ENCODE peak calls at places on chromosome 17, in four cellular contexts. Z is uterus, Y is A673, H is breast epithelium. K is an unnamed sample.

GRCh38 chr17:77796201-77796860 is 162.2 kb upstream of the TNRC6C start:
- DNase-seq in Y (no peak), Z (no peak), H (peak), K (no peak)

GRCh38 chr17:8954339-8954738 is 11.2 kb downstream of the PIK3R5 start:
- DNase-seq in Z (peak), H (no peak), Y (peak), K (no peak)

GRCh38 chr17:39261286-39261685 is 35.5 kb upstream of the STAC2 start:
- DNase-seq in Z (no peak), H (no peak), Y (peak), K (no peak)

GRCh38 chr17:7313890-7314718 is 1.1 kb downstream of the GPS2 start:
- DNase-seq in H (no peak), Z (no peak), Y (no peak), K (no peak)

GRCh38 chr17:74923538-74924249 is 379 bp upstream of the OTOP2 start:
- DNase-seq in H (peak), Y (peak), Z (peak), K (no peak)

GRCh38 chr17:75067856-75068255 is 19.9 kb upstream of the SLC16A5 start:
- DNase-seq in Y (no peak), H (no peak), Z (no peak), K (no peak)

GRCh38 chr17:8557176-8557806 is 73.2 kb downstream of the MYH10 start:
- DNase-seq in Z (no peak), H (no peak), Y (no peak), K (no peak)

GRCh38 chr17:78001182-78001581 is 42.7 kb downstream of the TNRC6C start:
- DNase-seq in H (no peak), Z (no peak), Y (no peak), K (no peak)

GRCh38 chr17:48278755-48279491 is 151.1 kb downstream of the SKAP1 start:
- DNase-seq in Y (no peak), H (no peak), Z (no peak), K (no peak)

GRCh38 chr17:78268960-78269892 is 37.8 kb downstream of the TMEM235 start:
- DNase-seq in H (no peak), Y (no peak), Z (no peak), K (no peak)

GRCh38 chr17:82153745-82154375 is 55.8 kb upstream of the FASN start:
- DNase-seq in Y (peak), H (peak), Z (peak), K (peak)

GRCh38 chr17:59870482-59870881 is 22.3 kb downstream of the TUBD1 start:
- DNase-seq in Y (no peak), Z (no peak), H (no peak), K (no peak)

GRCh38 chr17:71224824-71225575 is 895.8 kb upstream of the SOX9 start:
- DNase-seq in Z (no peak), H (no peak), Y (no peak), K (no peak)

GRCh38 chr17:71392715-71393567 is 727.9 kb upstream of the SOX9 start:
- DNase-seq in Y (no peak), Z (no peak), H (no peak), K (no peak)

GRCh38 chr17:41002814-41003213 is 3.1 kb upstream of the KRTAP3-2 start:
- DNase-seq in Y (no peak), Z (no peak), H (no peak), K (no peak)

GRCh38 chr17:39461911-39462641 is 790 bp downstream of the CDK12 start:
- DNase-seq in Z (peak), Y (no peak), H (no peak), K (no peak)

GRCh38 chr17:77409282-77410161 is 268.8 kb downstream of the SEC14L1 start:
- DNase-seq in H (peak), Z (peak), Y (no peak), K (no peak)

GRCh38 chr17:49980703-49981197 is 11.8 kb downstream of the DLX4 start:
- DNase-seq in H (no peak), Z (no peak), Y (no peak), K (no peak)

DNA sequence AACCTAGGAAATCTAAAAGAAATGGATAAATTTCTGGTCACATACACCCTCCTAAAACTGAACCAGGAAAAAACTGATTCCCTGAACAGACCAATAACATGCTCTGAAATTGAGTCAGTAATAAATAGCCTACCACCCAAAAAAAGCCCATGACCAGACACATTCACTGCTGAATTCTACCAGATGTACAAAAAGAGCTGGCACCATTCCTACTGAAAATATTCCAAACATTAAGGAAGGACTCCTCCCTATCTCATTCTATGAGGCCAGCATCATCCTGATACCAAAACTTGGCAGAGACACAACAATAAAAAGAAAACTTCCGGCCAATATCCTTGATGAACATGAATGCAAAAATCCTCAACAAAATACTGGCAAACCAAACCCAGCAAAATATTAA is 52.9 kb downstream of the TTC19 start:
- DNase-seq in Z (no peak), Y (no peak), H (no peak), K (no peak)
- TF ChIP-seq CTCF in Z (no peak), Y (no peak), H (no peak), K (no peak)

GRCh38 chr17:57342141-57342540 is 85.8 kb downstream of the MSI2 start:
- DNase-seq in H (no peak), Z (no peak), Y (no peak), K (no peak)

GRCh38 chr17:57338257-57338919 is 82.1 kb downstream of the MSI2 start:
- DNase-seq in H (no peak), Y (no peak), Z (no peak), K (no peak)

GRCh38 chr17:57342963-57343589 is 86.8 kb downstream of the MSI2 start:
- DNase-seq in H (no peak), Z (no peak), Y (no peak), K (no peak)

GRCh38 chr17:57341611-57342010 is 85.3 kb downstream of the MSI2 start:
- DNase-seq in H (no peak), Y (no peak), Z (no peak), K (no peak)

DNA sequence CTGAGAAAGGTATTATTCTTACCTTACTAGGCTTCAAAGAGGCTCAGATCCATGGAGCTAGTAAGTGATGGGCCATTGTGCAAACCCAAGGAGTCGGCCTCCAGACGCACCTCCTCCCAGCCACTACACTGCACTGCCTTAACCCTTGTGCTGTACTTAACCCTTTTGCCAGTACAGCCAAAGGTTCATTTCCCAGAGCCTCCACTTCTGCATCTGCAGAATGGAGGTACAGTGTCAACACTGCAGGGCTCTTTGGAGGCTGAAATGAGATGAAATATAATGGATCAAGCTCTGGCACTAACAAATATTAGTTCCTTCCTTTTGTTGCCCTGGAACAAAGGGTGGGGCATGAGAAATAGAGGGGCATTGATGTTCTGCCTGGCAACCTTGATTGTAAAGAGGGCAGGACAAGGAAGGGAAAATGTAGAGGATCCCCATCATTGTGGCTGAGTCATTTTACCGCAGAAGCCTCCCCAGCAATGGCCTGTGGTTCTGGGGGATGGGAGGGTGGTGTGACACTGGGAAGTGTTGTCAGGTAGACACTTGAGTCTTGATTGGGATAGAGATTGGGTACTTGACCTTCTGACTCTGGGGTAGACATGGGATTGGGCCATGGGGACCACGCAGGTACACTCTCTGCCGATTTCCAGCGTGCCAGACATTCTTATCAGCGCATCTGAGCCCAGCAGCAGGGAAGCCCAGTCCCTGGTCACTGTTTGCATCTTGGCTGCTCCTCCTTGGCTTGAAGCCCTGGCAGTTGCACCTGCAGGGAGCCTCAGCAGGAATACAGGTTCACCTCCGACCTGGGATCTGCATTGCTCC is 84.0 kb downstream of the MSI2 start:
- DNase-seq in Z (no peak), Y (no peak), H (no peak), K (no peak)
- H3K4me3 ChIP-seq in Z (no peak), Y (no peak), H (no peak), K (no peak)

DNA sequence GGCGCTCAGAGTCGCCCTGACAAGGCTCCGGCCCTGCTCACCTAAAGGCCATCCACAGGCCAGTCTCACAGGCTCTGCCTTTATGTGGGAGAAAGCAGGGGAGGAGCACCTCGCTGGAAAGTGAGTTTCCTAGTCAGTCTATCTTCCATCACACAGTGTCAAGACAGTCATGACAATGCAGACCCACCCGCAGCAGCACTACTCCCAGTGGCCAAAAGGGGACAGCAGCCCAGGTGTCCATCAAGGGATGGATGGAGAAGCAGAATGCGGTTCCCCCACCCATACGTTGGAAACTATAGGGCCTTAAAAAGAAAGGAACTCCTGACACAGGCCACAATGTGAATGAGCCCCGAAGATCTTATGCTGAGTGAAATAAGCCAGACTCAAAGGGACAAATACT is 226.8 kb downstream of the ENGASE start:
- DNase-seq in Z (no peak), Y (no peak), H (no peak), K (no peak)
- TF ChIP-seq CTCF in Z (no peak), Y (no peak), H (no peak), K (no peak)

DNA sequence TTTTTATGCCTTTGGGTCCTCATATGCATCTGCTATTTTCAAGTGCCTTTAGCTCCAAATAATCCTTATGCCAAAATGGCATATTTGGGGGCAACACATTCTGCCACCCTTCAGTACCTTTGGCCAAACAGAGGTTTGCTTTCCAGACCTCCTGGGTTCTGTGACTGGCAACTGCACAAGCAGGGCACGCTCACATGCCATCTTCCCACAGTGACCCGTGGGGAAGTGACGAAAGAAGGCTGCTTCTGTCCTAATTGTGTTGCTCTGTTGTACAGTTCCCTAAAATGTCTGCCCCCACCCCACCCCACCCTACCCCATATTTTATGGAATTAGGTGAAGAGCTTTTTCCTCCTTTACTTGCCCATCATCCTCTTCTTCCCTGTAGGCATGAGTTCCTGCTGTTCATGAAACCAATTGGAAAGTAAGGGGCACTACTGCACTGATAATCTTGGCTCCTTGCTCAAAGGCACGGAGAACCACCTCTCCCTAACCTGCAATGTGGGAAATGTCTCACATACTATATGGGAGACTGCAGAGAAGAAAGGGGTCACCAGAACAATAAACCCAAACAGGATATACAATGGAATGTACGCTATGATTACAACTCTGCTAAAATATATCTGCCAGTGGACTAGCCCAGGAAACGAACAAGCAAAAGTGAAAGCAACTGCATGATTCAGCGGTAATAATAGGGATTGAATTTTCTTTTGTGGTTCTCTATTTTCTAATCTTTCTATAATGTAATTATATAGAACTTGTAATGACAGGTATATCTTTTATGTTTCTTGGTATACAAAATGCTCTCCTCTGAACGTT is 3.3 kb upstream of the SLFN12L start:
- DNase-seq in H (no peak), Z (peak), Y (peak), K (no peak)
- H3K4me3 ChIP-seq in H (peak), Z (peak), Y (peak), K (no peak)

DNA sequence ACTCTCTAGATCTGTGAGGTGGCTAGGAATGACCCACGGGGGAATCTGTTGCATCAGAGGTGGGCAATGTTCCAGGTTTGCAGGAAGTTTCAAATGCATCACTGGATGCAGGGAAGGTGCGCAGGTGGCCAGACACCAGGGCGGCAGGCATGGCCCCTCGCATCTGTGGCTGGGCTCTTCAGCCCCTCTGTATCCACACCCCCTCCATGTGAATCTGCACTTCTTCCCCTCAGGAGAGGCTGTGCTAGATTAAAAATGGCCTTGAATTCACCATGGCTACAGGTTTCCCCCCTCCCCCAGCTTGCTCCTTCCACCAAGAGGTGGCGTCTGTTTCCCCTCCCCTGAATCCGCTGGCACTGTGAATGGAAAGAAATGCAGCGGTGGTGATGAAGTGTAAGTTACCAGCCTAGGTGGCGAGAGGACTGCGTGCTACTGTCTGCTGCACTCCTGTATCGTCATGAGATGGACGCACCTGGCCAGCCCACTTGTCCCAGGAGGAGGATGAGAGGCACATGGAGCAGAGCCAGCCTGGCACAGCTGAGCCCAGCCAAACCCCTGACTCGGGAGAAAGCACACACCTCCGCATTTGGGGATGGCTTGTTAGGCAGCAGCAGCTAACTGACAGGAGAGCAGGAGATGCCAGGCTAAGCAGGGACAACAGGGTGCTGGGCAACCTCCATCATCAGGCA is 26.3 kb downstream of the TNFRSF13B start:
- DNase-seq in H (no peak), Z (no peak), Y (peak), K (no peak)
- TF ChIP-seq CTCF in H (no peak), Z (no peak), Y (peak), K (peak)

GRCh38 chr17:66441012-66441703 is 138.7 kb downstream of the PRKCA start:
- DNase-seq in Z (no peak), H (no peak), Y (no peak), K (no peak)

GRCh38 chr17:66445229-66445628 is 142.8 kb downstream of the PRKCA start:
- DNase-seq in Y (no peak), Z (no peak), H (no peak), K (no peak)

GRCh38 chr17:66443601-66444000 is 141.2 kb downstream of the PRKCA start:
- DNase-seq in Y (no peak), H (peak), Z (no peak), K (no peak)

GRCh38 chr17:66446419-66446818 is 144.0 kb downstream of the PRKCA start:
- DNase-seq in Y (no peak), H (no peak), Z (no peak), K (no peak)

DNA sequence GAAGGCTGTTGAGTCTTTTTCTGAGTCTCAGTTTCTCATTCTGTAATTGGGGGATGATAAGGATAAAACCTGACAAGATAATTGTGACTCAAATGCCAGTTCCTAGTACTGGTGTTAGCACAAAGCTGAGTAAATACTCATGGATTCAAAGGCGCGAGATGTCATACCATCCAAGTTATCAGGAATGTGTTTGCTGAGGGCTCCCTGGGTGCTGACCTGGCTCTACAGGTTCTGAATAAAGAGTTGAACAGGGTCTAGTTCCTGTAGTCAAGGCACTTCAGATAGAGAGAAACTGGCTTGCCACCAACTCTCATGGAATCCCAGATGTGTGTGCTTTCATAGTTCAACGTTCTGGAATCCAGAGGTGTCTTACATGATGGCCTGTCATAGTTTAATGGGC is 141.6 kb downstream of the PRKCA start:
- DNase-seq in H (no peak), Y (no peak), Z (no peak), K (no peak)
- H3K4me3 ChIP-seq in H (no peak), Y (no peak), Z (no peak), K (no peak)